ENCODE peak calls at places on chromosome 12, in seven cellular contexts. One of them, this sample, is unnamed.
A peak's percentile ranks its signal among the peaks of the same experiment; 100 is the strongest.

GRCh38 chr12:102824218-102824835 is 92.7 kb downstream of the PAH start:
- DNase-seq in left ventricle myocardium inferior: peak; percentile 22
- DNase-seq in NCI-H2029 treated with DMSO at 0.1 percent for 48 hours: no peak
- DNase-seq in Right ventricle myocardium superior: peak; percentile 55
- DNase-seq in heart left ventricle: peak; percentile 30
- DNase-seq in ELR: peak; percentile 20
- DNase-seq in CD4-positive, alpha-beta memory T cell: no peak
- DNase-seq in this sample: peak; percentile 22

GRCh38 chr12:4133636-4134433 is 139.7 kb upstream of the CCND2 start:
- DNase-seq in Right ventricle myocardium superior: no peak
- DNase-seq in heart left ventricle: no peak
- DNase-seq in left ventricle myocardium inferior: no peak
- DNase-seq in NCI-H2029 treated with DMSO at 0.1 percent for 48 hours: no peak
- DNase-seq in ELR: no peak
- DNase-seq in CD4-positive, alpha-beta memory T cell: no peak
- DNase-seq in this sample: no peak

GRCh38 chr12:93533310-93533709 is 39.2 kb upstream of the SOCS2 start:
- DNase-seq in CD4-positive, alpha-beta memory T cell: no peak
- DNase-seq in left ventricle myocardium inferior: no peak
- DNase-seq in Right ventricle myocardium superior: no peak
- DNase-seq in NCI-H2029 treated with DMSO at 0.1 percent for 48 hours: no peak
- DNase-seq in heart left ventricle: no peak
- DNase-seq in ELR: no peak
- DNase-seq in this sample: no peak

GRCh38 chr12:45292486-45293195 is 76.7 kb downstream of the ANO6 start:
- DNase-seq in ELR: no peak
- DNase-seq in left ventricle myocardium inferior: no peak
- DNase-seq in heart left ventricle: peak; percentile 47
- DNase-seq in NCI-H2029 treated with DMSO at 0.1 percent for 48 hours: no peak
- DNase-seq in CD4-positive, alpha-beta memory T cell: no peak
- DNase-seq in Right ventricle myocardium superior: peak; percentile 41
- DNase-seq in this sample: no peak

GRCh38 chr12:27779416-27779815 is 617 bp upstream of the KLHL42 start:
- DNase-seq in left ventricle myocardium inferior: peak; percentile 15
- DNase-seq in CD4-positive, alpha-beta memory T cell: no peak
- DNase-seq in Right ventricle myocardium superior: no peak
- DNase-seq in ELR: peak; percentile 45
- DNase-seq in NCI-H2029 treated with DMSO at 0.1 percent for 48 hours: no peak
- DNase-seq in heart left ventricle: no peak
- DNase-seq in this sample: no peak

GRCh38 chr12:25796523-25797000 is 161.9 kb upstream of the RASSF8 start:
- DNase-seq in CD4-positive, alpha-beta memory T cell: no peak
- DNase-seq in heart left ventricle: no peak
- DNase-seq in Right ventricle myocardium superior: no peak
- DNase-seq in ELR: no peak
- DNase-seq in NCI-H2029 treated with DMSO at 0.1 percent for 48 hours: no peak
- DNase-seq in left ventricle myocardium inferior: no peak
- DNase-seq in this sample: no peak

GRCh38 chr12:132030367-132031038 is 80.8 kb downstream of the EP400 start:
- DNase-seq in left ventricle myocardium inferior: peak; percentile 59
- DNase-seq in ELR: peak; percentile 76
- DNase-seq in NCI-H2029 treated with DMSO at 0.1 percent for 48 hours: no peak
- DNase-seq in Right ventricle myocardium superior: peak; percentile 74
- DNase-seq in CD4-positive, alpha-beta memory T cell: no peak
- DNase-seq in heart left ventricle: peak; percentile 77
- DNase-seq in this sample: peak; percentile 24

GRCh38 chr12:29816869-29817730 is 33.4 kb upstream of the TMTC1 start:
- DNase-seq in ELR: no peak
- DNase-seq in CD4-positive, alpha-beta memory T cell: no peak
- DNase-seq in left ventricle myocardium inferior: no peak
- DNase-seq in NCI-H2029 treated with DMSO at 0.1 percent for 48 hours: no peak
- DNase-seq in heart left ventricle: no peak
- DNase-seq in Right ventricle myocardium superior: no peak
- DNase-seq in this sample: no peak

GRCh38 chr12:109870648-109871047 is 9.7 kb downstream of the GLTP start:
- DNase-seq in ELR: peak; percentile 52
- DNase-seq in Right ventricle myocardium superior: no peak
- DNase-seq in CD4-positive, alpha-beta memory T cell: no peak
- DNase-seq in left ventricle myocardium inferior: no peak
- DNase-seq in NCI-H2029 treated with DMSO at 0.1 percent for 48 hours: no peak
- DNase-seq in heart left ventricle: no peak
- DNase-seq in this sample: no peak

This sample was measured in MCF 10A.